ENCODE peak calls at places on chromosomes 12 and 14, in four cellular contexts. One of them, this sample, is unnamed.

GRCh38 chr12:107761502-107761904 is 566 bp upstream of the PRDM4 start:
- DNase-seq in neural progenitor cell: peak; percentile 49
- DNase-seq in fibroblast of lung: no peak
- DNase-seq in left ventricle myocardium inferior: no peak
- DNase-seq in this sample: no peak

GRCh38 chr12:66668311-66668710 is 10.6 kb downstream of the GRIP1 start:
- DNase-seq in neural progenitor cell: no peak
- DNase-seq in fibroblast of lung: no peak
- DNase-seq in left ventricle myocardium inferior: no peak
- DNase-seq in this sample: no peak

GRCh38 chr14:52730708-52731111 is 744 bp downstream of the STYX start:
- DNase-seq in neural progenitor cell: no peak
- DNase-seq in fibroblast of lung: peak; percentile 27
- DNase-seq in left ventricle myocardium inferior: no peak
- DNase-seq in this sample: no peak

GRCh38 chr14:76348898-76349297 is 27.0 kb upstream of the ESRRB start:
- DNase-seq in neural progenitor cell: peak; percentile 60
- DNase-seq in fibroblast of lung: peak; percentile 11
- DNase-seq in left ventricle myocardium inferior: peak; percentile 25
- DNase-seq in this sample: no peak

GRCh38 chr12:92551853-92552397 is 150.9 kb upstream of the PLEKHG7 start:
- DNase-seq in neural progenitor cell: no peak
- DNase-seq in fibroblast of lung: no peak
- DNase-seq in left ventricle myocardium inferior: no peak
- DNase-seq in this sample: no peak

GRCh38 chr12:45200497-45201043 is 15.3 kb upstream of the ANO6 start:
- DNase-seq in neural progenitor cell: no peak
- DNase-seq in fibroblast of lung: peak; percentile 55
- DNase-seq in left ventricle myocardium inferior: no peak
- DNase-seq in this sample: peak; percentile 47

GRCh38 chr14:49982082-49982481 is 89.2 kb downstream of the ARF6 start:
- DNase-seq in neural progenitor cell: no peak
- DNase-seq in fibroblast of lung: no peak
- DNase-seq in left ventricle myocardium inferior: no peak
- DNase-seq in this sample: no peak

GRCh38 chr14:29039171-29039570 is 272.6 kb downstream of the FOXG1 start:
- DNase-seq in neural progenitor cell: no peak
- DNase-seq in fibroblast of lung: peak; percentile 20
- DNase-seq in left ventricle myocardium inferior: no peak
- DNase-seq in this sample: no peak

GRCh38 chr12:119695034-119695433 is 27.1 kb downstream of the PRKAB1 start:
- DNase-seq in neural progenitor cell: peak; percentile 54
- DNase-seq in fibroblast of lung: peak; percentile 15
- DNase-seq in left ventricle myocardium inferior: no peak
- DNase-seq in this sample: no peak

GRCh38 chr12:321606-322326 is 59.1 kb upstream of the SLC6A13 start:
- DNase-seq in neural progenitor cell: no peak
- DNase-seq in fibroblast of lung: peak; percentile 9
- DNase-seq in left ventricle myocardium inferior: no peak
- DNase-seq in this sample: no peak

GRCh38 chr12:323507-323906 is 60.9 kb upstream of the SLC6A13 start:
- DNase-seq in neural progenitor cell: no peak
- DNase-seq in fibroblast of lung: no peak
- DNase-seq in left ventricle myocardium inferior: no peak
- DNase-seq in this sample: no peak

DNA sequence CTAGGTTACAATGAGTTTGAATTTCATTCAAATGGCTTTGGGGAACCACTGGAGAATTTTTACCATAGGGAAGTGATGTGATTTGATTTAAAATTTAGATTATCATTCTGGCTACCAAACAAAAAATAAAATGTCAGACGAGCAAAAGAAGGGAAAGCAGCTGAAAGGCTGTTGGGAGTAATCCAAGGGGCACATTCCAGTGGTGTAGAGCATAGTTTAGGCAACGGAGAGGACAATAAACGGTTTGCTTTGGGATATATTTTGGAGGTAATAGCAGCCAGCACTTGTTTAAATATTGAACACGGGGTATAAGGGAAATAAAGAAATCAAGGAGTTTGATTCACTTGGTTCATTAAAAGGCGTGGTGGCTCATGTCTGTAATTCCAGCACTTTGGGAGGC is 56.5 kb upstream of the SLC6A13 start:
- DNase-seq in neural progenitor cell: no peak
- DNase-seq in fibroblast of lung: peak; percentile 10
- DNase-seq in left ventricle myocardium inferior: no peak
- DNase-seq in this sample: no peak
- H3K36me3 ChIP-seq in neural progenitor cell: peaks cover 19% of the 10 kb centered on the region
- H3K36me3 ChIP-seq in fibroblast of lung: peaks cover 13% of the 10 kb centered on the region
- H3K36me3 ChIP-seq in left ventricle myocardium inferior: peaks cover 100% of the 10 kb centered on the region
- H3K36me3 ChIP-seq in this sample: peaks cover 100% of the 10 kb centered on the region

GRCh38 chr12:116633515-116633914 is 74.3 kb downstream of the MAP1LC3B2 start:
- DNase-seq in neural progenitor cell: no peak
- DNase-seq in fibroblast of lung: no peak
- DNase-seq in left ventricle myocardium inferior: no peak
- DNase-seq in this sample: no peak

GRCh38 chr12:116638376-116638775 is 79.2 kb downstream of the MAP1LC3B2 start:
- DNase-seq in neural progenitor cell: no peak
- DNase-seq in fibroblast of lung: no peak
- DNase-seq in left ventricle myocardium inferior: no peak
- DNase-seq in this sample: no peak

GRCh38 chr12:116636636-116637519 is 77.7 kb downstream of the MAP1LC3B2 start:
- DNase-seq in neural progenitor cell: no peak
- DNase-seq in fibroblast of lung: no peak
- DNase-seq in left ventricle myocardium inferior: no peak
- DNase-seq in this sample: no peak

GRCh38 chr12:116637589-116638165 is 78.5 kb downstream of the MAP1LC3B2 start:
- DNase-seq in neural progenitor cell: no peak
- DNase-seq in fibroblast of lung: no peak
- DNase-seq in left ventricle myocardium inferior: no peak
- DNase-seq in this sample: no peak

DNA sequence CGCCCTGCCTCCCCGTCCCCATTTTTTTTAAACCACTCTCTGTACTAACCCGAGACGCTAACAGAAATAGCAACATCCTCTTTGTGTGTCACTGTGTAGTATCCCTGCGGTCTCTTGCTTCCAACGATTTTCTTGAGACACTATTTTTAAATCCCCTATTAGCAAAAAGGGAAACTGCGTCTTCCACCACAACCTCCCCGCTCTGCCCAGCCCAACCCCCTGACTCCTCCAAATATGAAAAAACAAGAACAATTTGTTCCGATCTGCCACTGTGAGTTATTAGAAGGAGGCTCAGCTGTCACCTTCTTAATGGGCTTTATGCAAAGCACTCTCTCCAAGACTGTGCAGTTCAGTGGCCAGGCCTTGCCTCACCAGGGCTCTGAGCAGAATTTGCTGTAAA is 76.3 kb downstream of the MAP1LC3B2 start:
- DNase-seq in neural progenitor cell: no peak
- DNase-seq in fibroblast of lung: no peak
- DNase-seq in left ventricle myocardium inferior: no peak
- DNase-seq in this sample: no peak
- H3K27me3 ChIP-seq in neural progenitor cell: no peaks in the 10 kb centered on the region
- H3K27me3 ChIP-seq in fibroblast of lung: peaks cover 8% of the 10 kb centered on the region
- H3K27me3 ChIP-seq in left ventricle myocardium inferior: no peaks in the 10 kb centered on the region
- H3K27me3 ChIP-seq in this sample: no peaks in the 10 kb centered on the region

DNA sequence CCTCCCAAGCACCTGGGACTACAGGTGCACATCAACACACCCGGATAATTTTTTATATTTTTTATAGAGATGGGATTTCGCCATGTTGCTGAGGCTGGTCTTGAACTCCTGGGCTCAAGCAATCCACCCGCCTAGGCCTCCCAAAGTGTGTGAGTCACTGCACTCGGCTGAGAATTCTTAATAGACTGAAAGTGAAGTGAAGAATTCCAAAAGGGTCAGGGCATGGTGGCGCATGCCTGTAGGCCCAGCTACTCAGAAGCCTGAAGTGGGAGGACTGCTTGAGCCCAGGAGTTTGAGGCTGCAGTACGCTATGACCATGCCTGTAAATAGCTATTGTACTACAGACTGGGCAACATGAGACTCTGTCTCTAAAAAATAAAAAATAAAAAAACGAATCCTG is 43.7 kb downstream of the TCHP start:
- DNase-seq in neural progenitor cell: no peak
- DNase-seq in fibroblast of lung: no peak
- DNase-seq in left ventricle myocardium inferior: no peak
- DNase-seq in this sample: no peak
- H3K36me3 ChIP-seq in neural progenitor cell: no peaks in the 10 kb centered on the region
- H3K36me3 ChIP-seq in fibroblast of lung: peaks cover 13% of the 10 kb centered on the region
- H3K36me3 ChIP-seq in left ventricle myocardium inferior: peaks cover 31% of the 10 kb centered on the region
- H3K36me3 ChIP-seq in this sample: peaks cover 61% of the 10 kb centered on the region

GRCh38 chr12:111225307-111225706 is 143.6 kb downstream of the PHETA1 start:
- DNase-seq in neural progenitor cell: no peak
- DNase-seq in fibroblast of lung: no peak
- DNase-seq in left ventricle myocardium inferior: no peak
- DNase-seq in this sample: no peak

GRCh38 chr12:111228916-111229666 is 139.8 kb downstream of the PHETA1 start:
- DNase-seq in neural progenitor cell: no peak
- DNase-seq in fibroblast of lung: no peak
- DNase-seq in left ventricle myocardium inferior: no peak
- DNase-seq in this sample: no peak

GRCh38 chr12:111222520-111222919 is 146.4 kb downstream of the PHETA1 start:
- DNase-seq in neural progenitor cell: no peak
- DNase-seq in fibroblast of lung: no peak
- DNase-seq in left ventricle myocardium inferior: no peak
- DNase-seq in this sample: no peak

GRCh38 chr12:111224196-111225066 is 144.5 kb downstream of the PHETA1 start:
- DNase-seq in neural progenitor cell: no peak
- DNase-seq in fibroblast of lung: no peak
- DNase-seq in left ventricle myocardium inferior: no peak
- DNase-seq in this sample: no peak

GRCh38 chr12:111227476-111228420 is 141.1 kb downstream of the PHETA1 start:
- DNase-seq in neural progenitor cell: no peak
- DNase-seq in fibroblast of lung: no peak
- DNase-seq in left ventricle myocardium inferior: no peak
- DNase-seq in this sample: no peak
- H3K27me3 ChIP-seq in neural progenitor cell: no peaks in the 10 kb centered on the region
- H3K27me3 ChIP-seq in fibroblast of lung: no peaks in the 10 kb centered on the region
- H3K27me3 ChIP-seq in left ventricle myocardium inferior: peaks cover 66% of the 10 kb centered on the region
- H3K27me3 ChIP-seq in this sample: peaks cover 20% of the 10 kb centered on the region

GRCh38 chr14:104774453-104775072 is 21.0 kb downstream of the AKT1 start:
- DNase-seq in neural progenitor cell: no peak
- DNase-seq in fibroblast of lung: no peak
- DNase-seq in left ventricle myocardium inferior: no peak
- DNase-seq in this sample: peak; percentile 73

GRCh38 chr14:104776961-104777807 is 18.4 kb downstream of the AKT1 start:
- DNase-seq in neural progenitor cell: peak; percentile 30
- DNase-seq in fibroblast of lung: no peak
- DNase-seq in left ventricle myocardium inferior: no peak
- DNase-seq in this sample: no peak

GRCh38 chr14:104775073-104775489 is 20.5 kb downstream of the AKT1 start:
- DNase-seq in neural progenitor cell: no peak
- DNase-seq in fibroblast of lung: no peak
- DNase-seq in left ventricle myocardium inferior: no peak
- DNase-seq in this sample: no peak

GRCh38 chr14:104777808-104778249 is 17.7 kb downstream of the AKT1 start:
- DNase-seq in neural progenitor cell: no peak
- DNase-seq in fibroblast of lung: no peak
- DNase-seq in left ventricle myocardium inferior: no peak
- DNase-seq in this sample: no peak

DNA sequence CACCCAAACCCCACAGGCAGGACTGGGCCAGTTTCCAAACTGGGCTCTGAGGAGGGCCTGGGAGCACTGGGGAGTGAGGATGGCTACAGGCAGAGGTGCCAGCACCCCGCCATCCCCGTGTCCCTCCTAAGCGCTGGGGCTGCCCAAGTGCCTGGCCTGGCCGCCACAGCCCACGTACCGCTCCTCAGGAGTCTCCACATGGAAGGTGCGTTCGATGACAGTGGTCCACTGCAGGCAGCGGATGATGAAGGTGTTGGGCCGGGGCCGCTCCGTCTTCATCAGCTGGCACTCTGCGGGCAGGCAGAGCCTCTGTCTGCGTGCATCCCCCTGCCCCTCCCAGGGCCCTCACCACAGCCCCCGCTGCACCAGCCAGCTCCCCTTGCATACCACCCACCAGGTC is 19.1 kb downstream of the AKT1 start:
- DNase-seq in neural progenitor cell: no peak
- DNase-seq in fibroblast of lung: no peak
- DNase-seq in left ventricle myocardium inferior: no peak
- DNase-seq in this sample: no peak
- H3K36me3 ChIP-seq in neural progenitor cell: no peaks in the 10 kb centered on the region
- H3K36me3 ChIP-seq in fibroblast of lung: peaks cover 33% of the 10 kb centered on the region
- H3K36me3 ChIP-seq in left ventricle myocardium inferior: peaks cover 68% of the 10 kb centered on the region
- H3K36me3 ChIP-seq in this sample: peaks cover 63% of the 10 kb centered on the region

GRCh38 chr12:132260721-132261120 is 68.7 kb downstream of the GALNT9 start:
- DNase-seq in neural progenitor cell: no peak
- DNase-seq in fibroblast of lung: no peak
- DNase-seq in left ventricle myocardium inferior: no peak
- DNase-seq in this sample: no peak

GRCh38 chr12:132258543-132258942 is 70.8 kb downstream of the GALNT9 start:
- DNase-seq in neural progenitor cell: no peak
- DNase-seq in fibroblast of lung: no peak
- DNase-seq in left ventricle myocardium inferior: no peak
- DNase-seq in this sample: no peak

GRCh38 chr12:132261328-132262138 is 67.9 kb downstream of the GALNT9 start:
- DNase-seq in neural progenitor cell: no peak
- DNase-seq in fibroblast of lung: no peak
- DNase-seq in left ventricle myocardium inferior: no peak
- DNase-seq in this sample: no peak

GRCh38 chr12:132259364-132259871 is 70.0 kb downstream of the GALNT9 start:
- DNase-seq in neural progenitor cell: no peak
- DNase-seq in fibroblast of lung: no peak
- DNase-seq in left ventricle myocardium inferior: no peak
- DNase-seq in this sample: no peak

GRCh38 chr12:132259872-132260695 is 69.3 kb downstream of the GALNT9 start:
- DNase-seq in neural progenitor cell: no peak
- DNase-seq in fibroblast of lung: no peak
- DNase-seq in left ventricle myocardium inferior: no peak
- DNase-seq in this sample: no peak
- H3K27me3 ChIP-seq in neural progenitor cell: peaks cover 38% of the 10 kb centered on the region
- H3K27me3 ChIP-seq in fibroblast of lung: no peaks in the 10 kb centered on the region
- H3K27me3 ChIP-seq in left ventricle myocardium inferior: peaks cover 80% of the 10 kb centered on the region
- H3K27me3 ChIP-seq in this sample: peaks cover 7% of the 10 kb centered on the region

DNA sequence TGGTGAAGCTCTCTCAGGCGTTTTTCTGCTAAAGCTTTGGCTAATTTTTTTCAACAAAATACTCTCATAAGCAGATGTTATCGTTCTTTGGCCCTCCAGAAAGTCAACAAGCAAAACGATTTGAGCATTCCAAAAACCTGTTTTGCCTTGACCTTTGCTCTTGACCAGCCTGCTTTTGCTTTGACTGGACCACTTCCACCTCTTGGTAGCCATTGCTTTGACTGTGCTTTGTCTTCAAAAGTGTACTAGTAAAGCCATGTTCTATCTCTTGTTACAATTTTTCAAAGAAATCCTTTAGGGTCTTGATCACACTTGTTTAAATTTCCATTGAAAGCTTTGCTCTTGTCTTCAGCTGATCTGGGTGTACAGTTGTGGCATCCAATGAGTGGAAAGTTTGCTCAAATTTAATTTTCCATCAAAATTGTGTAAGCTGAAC is 10.7 kb upstream of the ARID4A start:
- DNase-seq in neural progenitor cell: no peak
- DNase-seq in fibroblast of lung: no peak
- DNase-seq in left ventricle myocardium inferior: no peak
- DNase-seq in this sample: no peak
- H3K36me3 ChIP-seq in neural progenitor cell: peaks cover 27% of the 10 kb centered on the region
- H3K36me3 ChIP-seq in fibroblast of lung: peaks cover 10% of the 10 kb centered on the region
- H3K36me3 ChIP-seq in left ventricle myocardium inferior: peaks cover 90% of the 10 kb centered on the region
- H3K36me3 ChIP-seq in this sample: peaks cover 99% of the 10 kb centered on the region

GRCh38 chr14:23297096-23297495 is 5.6 kb downstream of the PPP1R3E start:
- DNase-seq in neural progenitor cell: no peak
- DNase-seq in fibroblast of lung: no peak
- DNase-seq in left ventricle myocardium inferior: no peak
- DNase-seq in this sample: no peak
- H3K27me3 ChIP-seq in neural progenitor cell: peaks cover 44% of the 10 kb centered on the region
- H3K27me3 ChIP-seq in fibroblast of lung: no peaks in the 10 kb centered on the region
- H3K27me3 ChIP-seq in left ventricle myocardium inferior: no peaks in the 10 kb centered on the region
- H3K27me3 ChIP-seq in this sample: no peaks in the 10 kb centered on the region